ENCODE peak calls at places on chromosomes 13 and 19, in four cellular contexts. S is GM12878, G is K562, V is HCT116. M is an unnamed sample.

GRCh38 chr19:12913011-12913561 is 6.0 kb downstream of the SYCE2 start:
- DNase-seq in G (peak), V (no peak), S (no peak), M (peak)

GRCh38 chr19:2483484-2484151 is 7.7 kb downstream of the GADD45B start:
- DNase-seq in G (no peak), S (no peak), V (no peak), M (no peak)

GRCh38 chr19:11759805-11760204 is 7.0 kb upstream of the ZNF441 start:
- DNase-seq in V (no peak), G (no peak), S (no peak), M (no peak)

GRCh38 chr13:28322256-28322895 is 172.6 kb downstream of the FLT1 start:
- DNase-seq in G (no peak), S (no peak), V (no peak), M (peak)

GRCh38 chr13:79128158-79128557 is 277.9 kb downstream of the RBM26 start:
- DNase-seq in G (no peak), S (peak), V (no peak), M (no peak)

GRCh38 chr19:5326986-5327623 is 13.5 kb downstream of the PTPRS start:
- DNase-seq in V (no peak), G (no peak), S (no peak), M (no peak)

GRCh38 chr13:35349673-35350278 is 126.7 kb downstream of the MAB21L1 start:
- DNase-seq in S (peak), V (peak), G (no peak), M (no peak)

GRCh38 chr13:112711528-112712265 is 21.9 kb downstream of the ATP11A start:
- DNase-seq in V (peak), S (no peak), G (peak), M (no peak)

GRCh38 chr19:34487651-34488051 is 6.1 kb downstream of the WTIP start:
- DNase-seq in S (no peak), V (no peak), G (no peak), M (no peak)

GRCh38 chr19:35008891-35009341 is 8.8 kb downstream of the GRAMD1A start:
- DNase-seq in V (no peak), G (no peak), S (no peak), M (no peak)

GRCh38 chr13:113411216-113412023 is 41.9 kb downstream of the ADPRHL1 start:
- DNase-seq in V (peak), G (no peak), S (no peak), M (no peak)

GRCh38 chr19:2315818-2316353 is 7.9 kb upstream of the LINGO3 start:
- DNase-seq in G (peak), V (no peak), S (no peak), M (peak)

GRCh38 chr19:42323852-42324654 is 1.4 kb upstream of the MEGF8 start:
- DNase-seq in G (no peak), S (no peak), V (no peak), M (peak)

DNA sequence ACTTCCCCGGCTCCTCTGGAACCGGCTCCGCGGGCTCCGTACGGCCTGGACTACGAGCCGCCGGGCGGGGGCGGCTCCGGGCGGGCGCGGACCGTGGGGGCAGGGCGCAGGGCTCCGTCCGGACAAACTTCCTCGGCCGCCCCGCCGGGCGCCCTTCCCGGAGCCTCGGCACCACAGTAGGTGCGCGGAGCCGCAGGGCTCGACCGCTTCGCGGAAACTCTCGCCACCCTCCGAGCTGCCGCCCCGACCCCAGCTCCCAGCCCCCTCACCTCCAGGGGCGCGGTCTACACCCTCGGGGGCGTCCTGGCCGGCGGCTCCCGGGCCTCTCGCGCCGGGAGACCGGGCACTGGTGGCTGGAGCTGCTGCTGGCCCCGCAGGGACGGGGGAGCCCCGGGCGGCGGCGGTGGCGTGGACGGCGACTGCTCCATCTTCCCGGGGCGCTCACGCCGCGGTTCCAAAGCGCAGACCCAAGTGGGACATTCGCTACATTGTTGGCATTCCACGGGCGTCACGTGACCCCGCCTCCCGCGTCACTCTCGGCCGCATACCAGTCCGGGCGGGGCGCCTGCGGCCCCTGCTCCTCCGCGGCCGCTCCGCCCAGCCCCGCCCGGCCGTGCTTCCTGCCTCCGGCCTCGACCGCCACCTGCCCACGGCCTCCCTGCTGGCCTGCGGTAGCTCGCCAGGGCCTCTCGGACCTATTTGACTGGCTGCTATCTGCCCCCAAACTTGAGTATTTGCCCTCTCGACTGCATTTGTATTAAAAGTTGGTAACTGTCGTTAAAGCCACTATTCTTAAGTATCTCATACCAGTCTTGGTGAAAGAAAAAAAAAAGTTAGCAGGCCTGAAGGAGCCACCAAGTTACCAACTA is at the start of gene LATS2:
- DNase-seq in G (peak), S (peak), V (peak), M (peak)
- TF ChIP-seq MAX in G (peak), S (peak), V (peak), M (peak)

DNA sequence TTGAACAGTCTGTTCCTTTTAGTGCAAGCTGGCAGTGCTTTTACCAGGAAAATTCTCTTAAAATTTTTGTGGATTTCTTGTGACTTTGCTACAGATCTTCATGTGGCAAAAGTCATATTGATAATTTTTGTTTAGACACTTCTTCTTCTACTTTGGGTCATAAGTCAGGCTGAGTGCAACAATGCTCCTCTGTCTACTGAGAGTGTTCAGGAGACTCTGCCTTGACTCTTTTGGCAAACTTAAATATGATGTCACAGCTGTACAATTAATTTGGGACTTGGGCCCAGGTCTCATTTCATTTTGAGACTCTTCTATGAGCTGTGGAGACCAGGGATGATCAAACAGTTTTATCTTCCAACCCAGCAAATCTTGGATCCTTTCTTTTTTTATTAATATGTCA is 19.7 kb upstream of the IPO5 start:
- DNase-seq in S (no peak), G (no peak), V (no peak), M (no peak)
- TF ChIP-seq SIN3A in S (no peak), G (no peak), V (no peak), M (no peak)

GRCh38 chr19:7340959-7341837 is 7.5 kb upstream of the ARHGEF18 start:
- DNase-seq in G (peak), V (peak), S (peak), M (peak)
- H2AFZ ChIP-seq in G (no peak), V (peak), S (peak), M (peak)

DNA sequence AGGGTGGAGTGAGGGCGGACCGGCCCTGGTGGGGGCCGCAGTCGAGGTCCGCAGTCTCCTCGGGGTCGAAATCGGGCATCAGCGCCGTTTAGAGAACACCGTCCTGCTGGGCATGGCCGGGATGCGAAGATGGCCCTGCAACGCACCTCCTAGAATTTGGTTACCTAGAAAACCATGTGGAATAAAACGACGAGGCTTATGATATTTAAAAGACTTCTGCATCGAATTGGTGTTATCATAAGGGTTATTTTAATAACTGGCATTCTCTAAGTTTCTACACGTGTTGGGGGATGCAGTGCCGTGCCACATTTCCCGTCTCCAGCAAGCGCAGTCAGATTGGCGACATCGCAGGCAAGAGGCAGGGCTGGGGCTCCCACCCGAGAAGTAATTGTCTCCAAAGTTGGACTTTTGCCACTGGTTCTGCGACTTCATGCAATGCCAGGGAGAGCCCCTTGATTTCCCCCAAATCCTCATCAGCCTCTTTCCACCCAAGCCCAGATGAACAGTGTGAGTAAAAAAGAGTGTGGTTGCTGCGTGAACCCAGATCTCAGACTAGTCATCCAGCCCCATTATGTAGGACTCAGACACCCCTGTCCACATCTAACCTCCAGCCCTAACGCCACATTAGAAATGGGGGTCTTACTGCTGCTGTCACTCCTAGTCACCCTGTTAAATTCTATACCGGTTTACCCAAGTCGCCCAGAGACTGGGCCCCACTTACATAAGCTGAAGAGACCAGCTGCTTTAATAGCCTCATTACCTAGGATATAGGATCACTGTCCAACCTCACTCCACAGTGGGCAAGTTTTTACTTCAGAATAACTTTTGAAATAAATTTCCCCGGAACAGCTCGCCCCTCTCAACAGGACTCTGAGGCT is 571 bp upstream of the DHRS12 start:
- DNase-seq in G (peak), S (no peak), V (no peak), M (peak)
- TF ChIP-seq MAX in G (no peak), S (no peak), V (no peak), M (peak)

DNA sequence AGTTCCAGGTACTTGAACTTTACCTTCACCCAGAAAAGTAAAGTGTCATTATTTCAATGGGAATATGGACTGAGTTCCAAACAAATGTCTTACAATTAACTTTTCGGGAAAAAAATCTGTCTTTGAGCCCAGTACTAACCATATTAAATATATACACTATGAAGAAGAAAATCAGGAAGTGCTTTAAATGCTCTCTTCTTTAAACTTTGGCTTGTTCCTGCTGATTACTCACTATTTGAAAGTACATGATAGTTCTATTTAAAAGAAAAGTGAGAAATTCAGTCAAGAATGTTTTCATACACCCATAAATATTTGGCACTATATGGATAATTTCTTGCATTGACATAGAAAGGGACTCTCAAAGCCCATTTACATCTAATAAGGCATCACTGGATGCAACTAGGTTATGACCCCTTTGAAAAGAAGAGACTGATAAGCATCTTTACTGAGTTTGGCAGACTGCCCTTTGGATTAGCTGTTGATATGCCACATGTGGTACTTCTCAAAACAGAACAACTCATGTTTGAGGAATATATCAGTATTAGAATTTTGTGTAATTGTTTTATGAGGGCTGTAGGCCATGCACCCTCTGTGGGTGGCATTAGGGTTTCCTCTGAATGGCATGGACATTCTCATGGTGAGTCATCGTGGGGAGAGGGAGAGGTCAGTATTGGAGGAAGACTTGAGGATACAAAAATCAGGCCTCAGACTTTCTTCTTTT is 25.0 kb upstream of the VWA8 start:
- DNase-seq in V (no peak), S (no peak), G (no peak), M (peak)
- TF ChIP-seq SIN3A in V (no peak), S (no peak), G (no peak), M (peak)

GRCh38 chr13:48545608-48546007 is 12.7 kb upstream of the RCBTB2 start:
- DNase-seq in G (no peak), S (no peak), V (no peak), M (no peak)

GRCh38 chr13:48542581-48543341 is 9.9 kb upstream of the RCBTB2 start:
- DNase-seq in G (no peak), V (no peak), S (no peak), M (no peak)

GRCh38 chr13:48536851-48537250 is 4.0 kb upstream of the RCBTB2 start:
- DNase-seq in V (no peak), S (no peak), G (no peak), M (no peak)

GRCh38 chr13:48539550-48539949 is 6.7 kb upstream of the RCBTB2 start:
- DNase-seq in G (no peak), V (no peak), S (no peak), M (no peak)

DNA sequence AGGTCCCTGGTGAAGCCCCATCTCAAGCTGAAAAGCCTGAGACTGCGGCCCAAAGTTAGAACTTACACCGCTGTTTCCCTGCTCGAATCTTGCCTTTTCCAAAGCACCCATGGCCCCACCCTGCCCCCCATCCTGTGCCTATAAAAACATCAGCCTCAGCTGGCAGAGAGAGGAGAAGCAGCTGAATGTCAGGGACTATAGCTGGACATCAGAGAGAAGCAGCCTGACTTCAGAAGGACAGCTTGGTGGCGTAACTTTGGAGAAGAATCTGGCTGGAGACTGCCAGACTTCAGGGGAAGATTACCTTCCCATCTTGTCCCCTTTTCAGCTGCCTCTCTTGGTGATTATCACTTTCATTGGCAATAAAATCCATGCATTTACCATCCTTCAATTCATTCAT is 9.3 kb upstream of the RCBTB2 start:
- DNase-seq in V (no peak), S (no peak), G (no peak), M (no peak)
- H2AFZ ChIP-seq in V (peak), S (no peak), G (peak), M (no peak)

GRCh38 chr13:102845630-102846260 is at the start of gene ERCC5:
- DNase-seq in G (peak), S (peak), V (peak), M (peak)

GRCh38 chr13:102846261-102847015 is 606 bp downstream of the ERCC5 start:
- DNase-seq in G (peak), V (peak), S (no peak), M (peak)

GRCh38 chr13:102848956-102849355 is 3.1 kb downstream of the ERCC5 start:
- DNase-seq in G (no peak), V (no peak), S (no peak), M (no peak)

GRCh38 chr13:102845289-102845629 is 573 bp upstream of the ERCC5 start:
- DNase-seq in G (no peak), S (no peak), V (no peak), M (no peak)

GRCh38 chr13:102847272-102848234 is 1.7 kb downstream of the ERCC5 start:
- DNase-seq in S (no peak), V (peak), G (peak), M (peak)
- TF ChIP-seq MAX in S (no peak), V (no peak), G (no peak), M (peak)

M was measured in SK-N-SH.